ENCODE peak calls at places on chromosomes 3 and 15, in eight cellular contexts. B is fibroblast of mammary gland, T is hepatocyte, S is endothelial cell, A is body of pancreas, G is AG04450, N is osteocyte, U is spleen. M is an unnamed sample.

GRCh38 chr15:76200083-76200465 is 111.2 kb downstream of the ETFA start:
- DNase-seq in A (no peak), B (no peak), T (no peak), U (no peak), N (no peak), S (no peak), G (no peak), M (no peak)

GRCh38 chr15:83928878-83929418 is 275.0 kb downstream of the ADAMTSL3 start:
- DNase-seq in A (no peak), U (no peak), T (no peak), S (no peak), G (no peak), N (no peak), B (no peak), M (no peak)

GRCh38 chr15:84604804-84605203 is 4.0 kb downstream of the ZSCAN2 start:
- DNase-seq in N (no peak), G (no peak), U (no peak), S (no peak), B (peak; percentile 55), A (no peak), T (no peak), M (no peak)

GRCh38 chr3:123618768-123619484 is 34.1 kb upstream of the HACD2 start:
- DNase-seq in A (peak; percentile 71), N (no peak), T (peak; percentile 58), U (no peak), B (peak; percentile 84), S (no peak), G (peak; percentile 39), M (no peak)

GRCh38 chr15:90930861-90931629 is 1.3 kb downstream of the HDDC3 start:
- DNase-seq in N (no peak), U (no peak), S (no peak), B (peak; percentile 50), G (no peak), A (no peak), T (no peak), M (no peak)

GRCh38 chr3:197891-198491 is 1.4 kb downstream of the CHL1 start:
- DNase-seq in B (no peak), A (no peak), N (no peak), S (no peak), G (no peak), U (peak; percentile 73), T (peak; percentile 12), M (peak; percentile 38)

GRCh38 chr15:64930778-64931240 is 19.1 kb downstream of the ANKDD1A start:
- DNase-seq in S (no peak), N (peak; percentile 80), A (no peak), U (no peak), G (peak; percentile 11), B (peak; percentile 57), T (no peak), M (no peak)

GRCh38 chr3:99298661-99299060 is 339.7 kb upstream of the COL8A1 start:
- DNase-seq in G (no peak), U (no peak), T (no peak), A (no peak), B (no peak), N (no peak), S (no peak), M (no peak)

GRCh38 chr15:98612490-98613110 is 35.7 kb upstream of the IGF1R start:
- DNase-seq in N (peak; percentile 54), B (no peak), G (no peak), T (no peak), A (no peak), U (no peak), S (no peak), M (no peak)

GRCh38 chr15:24772709-24773373 is 97.3 kb downstream of the NPAP1 start:
- DNase-seq in S (peak; percentile 83), N (peak; percentile 95), G (peak; percentile 52), U (peak; percentile 78), A (peak; percentile 80), B (peak; percentile 81), T (peak; percentile 92), M (peak; percentile 19)

GRCh38 chr15:39094116-39094515 is 486.8 kb upstream of the THBS1 start:
- DNase-seq in T (no peak), N (no peak), U (no peak), G (no peak), B (peak; percentile 5), S (no peak), A (no peak), M (no peak)

GRCh38 chr3:27368831-27369607 is at the start of gene NEK10:
- DNase-seq in T (peak; percentile 94), A (peak; percentile 89), G (peak; percentile 64), S (peak; percentile 95), U (peak; percentile 96), N (peak; percentile 92), B (peak; percentile 83), M (peak; percentile 83)

GRCh38 chr3:14346642-14347041 is 55.8 kb upstream of the SLC6A6 start:
- DNase-seq in T (no peak), U (no peak), S (no peak), G (no peak), A (no peak), B (no peak), N (no peak), M (no peak)

GRCh38 chr3:95297586-95297985 is 1234.7 kb downstream of the NSUN3 start:
- DNase-seq in T (no peak), G (no peak), S (no peak), N (no peak), B (no peak), A (no peak), U (no peak), M (no peak)

GRCh38 chr3:157532529-157533297 is 29.5 kb upstream of the VEPH1 start:
- DNase-seq in G (peak; percentile 71), A (peak; percentile 49), B (peak; percentile 92), U (no peak), S (peak; percentile 31), N (no peak), T (peak; percentile 87), M (no peak)

GRCh38 chr3:42010530-42010929 is 48.6 kb upstream of the ULK4 start:
- DNase-seq in T (no peak), S (peak; percentile 30), A (no peak), N (no peak), G (no peak), B (no peak), U (no peak), M (no peak)

GRCh38 chr15:41880156-41880877 is 13.5 kb downstream of the SPTBN5 start:
- DNase-seq in T (no peak), N (no peak), U (peak; percentile 70), B (no peak), A (no peak), S (no peak), G (no peak), M (no peak)

GRCh38 chr15:100090411-100090810 is 251.4 kb downstream of the ADAMTS17 start:
- DNase-seq in S (no peak), U (peak; percentile 41), B (no peak), N (no peak), G (no peak), A (no peak), T (no peak), M (no peak)

GRCh38 chr3:104635872-104636580 is 730.7 kb upstream of the ALCAM start:
- DNase-seq in T (no peak), A (peak; percentile 38), B (peak; percentile 2), N (no peak), U (no peak), S (no peak), G (no peak), M (no peak)
- TF ChIP-seq CTCF in T (no peak), A (no peak), B (peak; percentile 14), N (no peak), U (no peak), S (no peak), G (no peak), M (no peak)

DNA sequence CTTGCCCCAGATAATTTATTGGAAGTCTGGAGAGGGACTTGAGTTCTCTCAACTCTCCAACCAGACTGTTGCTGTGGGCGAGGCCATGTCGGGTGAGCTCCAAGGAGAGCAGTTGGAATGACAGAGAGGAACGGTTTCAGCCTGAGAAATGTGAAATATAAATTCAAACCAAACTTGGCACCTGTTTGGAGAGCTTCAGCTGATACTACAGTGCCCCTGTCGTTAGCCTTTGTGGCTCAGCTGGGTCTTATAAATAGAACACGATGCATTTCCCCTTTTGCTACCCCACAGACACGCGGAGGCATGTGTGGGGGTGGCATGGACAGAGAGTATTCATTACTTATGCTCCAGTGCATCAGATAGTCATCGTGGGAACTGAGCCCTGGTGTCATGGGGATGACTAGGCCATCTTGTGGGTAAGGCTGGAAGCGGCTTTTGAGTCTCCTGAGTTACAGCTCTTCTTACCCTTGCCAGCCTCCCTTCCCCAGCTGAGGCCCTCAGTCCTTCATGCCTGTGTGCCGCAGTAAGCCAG is 15.6 kb downstream of the SMAD3 start:
- DNase-seq in G (no peak), N (no peak), U (peak; percentile 90), S (no peak), B (peak; percentile 95), A (no peak), T (no peak), M (peak; percentile 69)
- TF ChIP-seq CTCF in G (no peak), N (peak; percentile 18), U (no peak), S (no peak), B (peak; percentile 27), A (no peak), T (no peak), M (no peak)

GRCh38 chr3:138331143-138331894 is 1.7 kb upstream of the NME9 start:
- DNase-seq in A (no peak), U (no peak), N (no peak), T (no peak), G (no peak), S (no peak), B (peak; percentile 41), M (no peak)
- TF ChIP-seq CTCF in A (no peak), U (no peak), N (peak; percentile 39), T (peak; percentile 10), G (peak; percentile 43), S (peak; percentile 27), B (peak; percentile 28), M (no peak)

GRCh38 chr15:48965972-48966371 is 2.3 kb upstream of the SHC4 start:
- DNase-seq in U (no peak), G (no peak), S (no peak), B (peak; percentile 76), N (no peak), A (no peak), T (peak; percentile 48), M (no peak)

GRCh38 chr15:48966595-48967301 is 3.0 kb upstream of the SHC4 start:
- DNase-seq in N (no peak), G (peak; percentile 78), T (no peak), U (no peak), S (no peak), B (peak; percentile 76), A (no peak), M (no peak)

GRCh38 chr15:48962662-48963523 is 826 bp downstream of the SHC4 start:
- DNase-seq in B (peak; percentile 48), S (peak; percentile 52), U (no peak), T (peak; percentile 54), G (no peak), A (peak; percentile 37), N (peak; percentile 85), M (no peak)

GRCh38 chr15:48964898-48965297 is 1.2 kb upstream of the SHC4 start:
- DNase-seq in N (no peak), T (no peak), G (no peak), S (no peak), U (no peak), A (no peak), B (no peak), M (no peak)

DNA sequence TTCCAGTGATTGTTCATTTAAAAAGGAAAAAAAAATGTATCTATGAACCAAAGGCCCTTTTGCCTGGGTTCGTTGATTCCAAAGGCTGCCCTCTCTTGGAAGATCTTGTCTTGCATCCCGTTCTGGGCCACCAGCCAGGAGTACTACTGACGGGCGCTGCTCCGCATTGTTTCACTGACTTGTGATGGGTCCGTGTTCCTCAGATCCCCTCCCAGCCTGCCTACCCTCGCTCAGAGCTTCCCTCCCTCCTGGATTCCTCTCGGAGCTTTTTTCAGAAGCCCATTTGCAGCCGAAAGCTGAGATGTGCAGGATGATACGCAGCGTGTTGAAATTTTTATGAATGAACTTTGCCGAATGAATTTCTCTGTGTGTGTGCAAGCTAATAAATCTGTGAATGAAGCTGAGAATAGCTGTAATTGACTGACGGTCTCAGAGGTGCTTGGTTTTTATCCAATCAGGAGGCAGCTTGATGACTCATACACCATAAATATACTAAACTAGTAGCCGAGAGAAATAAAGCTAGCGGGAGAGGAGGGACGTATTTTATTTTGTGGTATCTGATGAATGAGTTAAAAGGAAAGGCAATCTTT is at the start of gene SHC4:
- DNase-seq in N (peak; percentile 86), B (peak; percentile 86), A (peak; percentile 48), U (no peak), G (no peak), S (peak; percentile 58), T (peak; percentile 83), M (no peak)
- TF ChIP-seq CTCF in N (peak; percentile 55), B (peak; percentile 46), A (peak; percentile 6), U (no peak), G (peak; percentile 46), S (peak; percentile 5), T (peak; percentile 46), M (no peak)